ENCODE peak calls at places on chromosomes 7 and 10, in six cellular contexts. N is stomach, X is NB4, T is body of pancreas, Y is spleen, G is H1. O is an unnamed sample.

GRCh38 chr10:105056413-105056812 is 415.3 kb downstream of the SORCS3 start:
- DNase-seq in N (no peak), X (no peak), T (no peak), Y (no peak), G (no peak), O (no peak)

GRCh38 chr7:19670806-19671205 is 38.0 kb downstream of the POLR1F start:
- DNase-seq in N (no peak), X (no peak), T (no peak), Y (no peak), G (no peak), O (no peak)

GRCh38 chr10:93541402-93542357 is 24.8 kb upstream of the FFAR4 start:
- DNase-seq in N (peak; percentile 39), X (peak; percentile 53), T (peak; percentile 44), Y (no peak), G (peak; percentile 83), O (peak; percentile 58)

GRCh38 chr10:20048161-20048560 is 231.9 kb downstream of the PLXDC2 start:
- DNase-seq in N (no peak), X (no peak), T (no peak), Y (no peak), G (no peak), O (no peak)

GRCh38 chr7:26202019-26202985 is 757 bp downstream of the CBX3 start:
- DNase-seq in N (peak; percentile 38), X (peak; percentile 87), T (peak; percentile 66), Y (peak; percentile 92), G (no peak), O (no peak)

GRCh38 chr7:106736508-106737201 is 75.7 kb upstream of the CCDC71L start:
- DNase-seq in N (peak; percentile 37), X (peak; percentile 73), T (peak; percentile 31), Y (no peak), G (peak; percentile 60), O (peak; percentile 14)

GRCh38 chr7:22559829-22560489 is 60.0 kb upstream of the STEAP1B start:
- DNase-seq in N (peak; percentile 63), X (peak; percentile 79), T (peak; percentile 78), Y (no peak), G (peak; percentile 73), O (peak; percentile 73)

GRCh38 chr7:142231716-142232115 is 26.1 kb downstream of the PRSS58 start:
- DNase-seq in N (no peak), X (peak; percentile 55), T (no peak), Y (no peak), G (peak; percentile 69), O (peak; percentile 35)

GRCh38 chr10:7788640-7789335 is 811 bp downstream of the ATP5F1C start:
- DNase-seq in N (no peak), X (no peak), T (peak; percentile 28), Y (no peak), G (no peak), O (no peak)

GRCh38 chr7:23645822-23646221 is 34.2 kb upstream of the FAM221A start:
- DNase-seq in N (no peak), X (no peak), T (no peak), Y (no peak), G (no peak), O (no peak)

GRCh38 chr7:131501422-131501821 is 55.0 kb downstream of the PODXL start:
- DNase-seq in N (no peak), X (peak; percentile 52), T (no peak), Y (no peak), G (no peak), O (no peak)

GRCh38 chr10:86411852-86412550 is 45.4 kb upstream of the GRID1 start:
- DNase-seq in N (no peak), X (no peak), T (no peak), Y (no peak), G (no peak), O (no peak)

GRCh38 chr10:86409183-86409582 is 42.6 kb upstream of the GRID1 start:
- DNase-seq in N (no peak), X (no peak), T (no peak), Y (no peak), G (no peak), O (no peak)

GRCh38 chr10:86410542-86411124 is 44.0 kb upstream of the GRID1 start:
- DNase-seq in N (peak; percentile 71), X (peak; percentile 29), T (peak; percentile 75), Y (no peak), G (no peak), O (no peak)

GRCh38 chr10:86413046-86413728 is 46.6 kb upstream of the GRID1 start:
- DNase-seq in N (no peak), X (peak; percentile 75), T (no peak), Y (no peak), G (no peak), O (no peak)

DNA sequence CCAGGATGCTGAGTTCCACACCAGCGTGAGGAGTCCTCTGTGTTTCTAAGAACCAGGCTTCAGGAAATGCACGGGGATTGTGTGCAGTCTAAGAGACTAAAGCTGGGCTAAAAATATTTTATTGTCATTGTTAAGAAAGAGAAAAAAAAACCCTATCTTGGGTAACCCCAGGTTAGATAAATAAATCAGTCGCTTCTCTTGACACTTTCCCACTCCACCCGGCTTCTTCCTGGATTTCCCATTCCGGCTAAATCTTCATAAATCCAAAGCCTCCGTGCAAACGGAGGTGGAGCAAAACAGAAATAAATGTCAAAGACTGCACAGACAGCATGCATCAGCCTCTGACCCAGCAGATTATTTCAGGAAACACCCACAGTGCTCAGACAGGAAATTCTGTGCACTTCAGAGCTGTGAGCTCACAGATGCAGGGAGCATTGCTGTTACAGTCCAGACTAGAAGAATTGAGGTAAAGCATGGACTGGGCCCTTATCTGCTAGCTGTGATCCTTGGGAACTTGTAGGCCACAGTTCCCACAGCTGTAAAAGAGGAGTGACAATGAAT is 44.8 kb upstream of the GRID1 start:
- DNase-seq in N (no peak), X (peak; percentile 86), T (no peak), Y (no peak), G (no peak), O (no peak)
- TF ChIP-seq POLR2A in N (no peak), X (no peak), T (no peak), Y (no peak), G (no peak), O (no peak)

DNA sequence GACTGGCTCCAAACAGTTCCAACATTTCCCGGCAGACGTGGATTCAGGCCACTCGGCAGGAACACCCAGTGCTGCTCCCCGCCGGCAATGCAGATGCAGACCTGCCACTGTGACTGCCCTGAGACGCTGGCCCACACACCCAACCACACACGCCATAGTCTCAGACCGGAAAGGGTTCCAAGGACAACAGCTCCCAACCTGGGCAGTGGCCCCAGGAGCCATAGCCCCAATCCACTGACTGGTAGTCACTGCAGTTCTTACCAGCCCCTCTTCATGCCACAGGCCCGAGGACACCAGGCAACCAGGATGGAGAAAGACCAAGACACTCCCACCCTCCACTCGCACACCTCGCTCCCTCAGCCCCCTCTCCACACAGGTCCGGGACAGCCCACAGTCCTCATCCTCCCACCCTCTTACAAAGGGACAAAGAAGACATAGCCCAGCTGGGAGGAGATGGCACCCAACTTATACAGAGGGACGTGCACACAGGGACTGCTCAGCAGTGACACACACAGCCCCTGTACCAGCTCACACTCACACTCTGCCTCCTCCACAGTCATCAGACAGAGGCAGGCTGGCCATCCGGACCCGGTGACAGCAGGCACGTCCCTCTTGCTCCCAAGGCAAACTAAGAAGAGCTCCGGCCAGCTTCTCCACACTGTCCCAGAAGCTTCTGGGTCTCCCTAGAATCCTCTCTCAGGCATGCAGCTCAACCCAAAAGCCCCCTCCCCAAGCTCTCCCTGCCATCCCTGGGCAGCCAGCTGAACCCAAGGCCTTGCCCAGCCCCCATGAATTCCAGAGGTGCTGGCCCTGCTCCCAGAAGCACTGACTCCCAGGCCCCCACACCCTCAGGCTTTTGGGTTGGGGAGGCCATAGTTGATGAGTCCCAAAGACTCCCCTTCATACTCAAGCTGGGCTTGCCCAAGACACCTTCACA is 24.8 kb downstream of the KCNH2 start:
- DNase-seq in N (no peak), X (no peak), T (no peak), Y (peak; percentile 63), G (no peak), O (no peak)
- TF ChIP-seq POLR2A in N (no peak), X (no peak), T (no peak), Y (no peak), G (no peak), O (no peak)

GRCh38 chr10:132448248-132448731 is 51.3 kb downstream of the PWWP2B start:
- DNase-seq in N (peak; percentile 91), X (peak; percentile 57), T (peak; percentile 73), Y (peak; percentile 92), G (no peak), O (peak; percentile 70)
- TF ChIP-seq POLR2A in N (no peak), X (no peak), T (no peak), Y (no peak), G (no peak), O (no peak)

GRCh38 chr7:5421626-5422323 is 1.9 kb downstream of the TNRC18 start:
- DNase-seq in N (peak; percentile 69), X (peak; percentile 81), T (peak; percentile 58), Y (peak; percentile 84), G (no peak), O (no peak)
- TF ChIP-seq POLR2A in N (no peak), X (no peak), T (peak; percentile 60), Y (no peak), G (no peak), O (no peak)

DNA sequence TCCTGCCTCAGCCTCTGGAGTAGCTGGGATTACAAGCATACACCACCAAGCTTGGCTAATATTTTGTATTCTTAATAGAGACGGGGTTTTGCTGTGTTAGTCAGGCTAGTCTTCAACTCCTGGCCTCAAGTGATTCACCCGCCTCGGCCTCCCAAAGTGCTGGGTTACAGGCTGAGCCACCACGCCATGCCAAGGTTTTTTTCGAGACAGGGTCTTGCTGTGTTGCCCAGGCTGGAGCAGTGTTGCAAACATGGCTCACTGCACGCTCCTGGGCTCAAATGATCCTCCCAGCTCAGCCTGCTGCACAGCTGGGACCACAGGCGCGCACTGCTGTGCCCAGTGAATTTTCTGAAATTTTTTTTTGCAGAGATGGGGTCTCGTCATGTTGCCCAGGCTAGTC is 3.3 kb upstream of the SEC31B start:
- DNase-seq in N (no peak), X (no peak), T (no peak), Y (no peak), G (no peak), O (no peak)
- TF ChIP-seq POLR2A in N (no peak), X (no peak), T (no peak), Y (no peak), G (no peak), O (no peak)

O was measured in H54.